ENCODE peak calls at places on chromosomes 16 and 17, in four cellular contexts. Y, F, Z and S are unnamed samples.

GRCh38 chr17:46139365-46140210 is 53.6 kb downstream of the KANSL1 start:
- DNase-seq in F (no peak), Z (no peak), Y (no peak), S (no peak)

GRCh38 chr16:351804-352520 is 561 bp downstream of the AXIN1 start:
- DNase-seq in Z (no peak), F (no peak), Y (no peak), S (no peak)

GRCh38 chr17:19237389-19238166 is 412 bp downstream of the EPN2 start:
- DNase-seq in F (peak), Y (no peak), Z (no peak), S (peak)

GRCh38 chr17:49230636-49231562 is at the start of gene PHOSPHO1:
- DNase-seq in F (peak), Y (no peak), Z (peak), S (peak)

GRCh38 chr16:8963010-8963824 is 489 bp downstream of the USP7 start:
- DNase-seq in Z (no peak), F (peak), Y (no peak), S (no peak)

GRCh38 chr16:50267151-50267631 is 840 bp downstream of the ADCY7 start:
- DNase-seq in Z (no peak), F (no peak), Y (no peak), S (no peak)

GRCh38 chr16:12096162-12096781 is 119.7 kb downstream of the SNX29 start:
- DNase-seq in F (no peak), Y (no peak), Z (no peak), S (no peak)

GRCh38 chr16:11546522-11547485 is 39.9 kb downstream of the LITAF start:
- DNase-seq in F (no peak), Y (no peak), Z (no peak), S (no peak)

GRCh38 chr17:42163113-42163512 is 8.3 kb upstream of the RAB5C start:
- DNase-seq in Y (no peak), F (peak), Z (peak), S (peak)

GRCh38 chr16:2999929-3000328 is 12.8 kb upstream of the CLDN9 start:
- DNase-seq in Y (no peak), Z (no peak), F (no peak), S (no peak)

GRCh38 chr16:49428808-49429207 is 55.2 kb downstream of the C16orf78 start:
- DNase-seq in Z (no peak), F (no peak), Y (no peak), S (no peak)

GRCh38 chr16:67961551-67961957 is 6.9 kb downstream of the SLC12A4 start:
- DNase-seq in Z (no peak), F (no peak), Y (no peak), S (no peak)

GRCh38 chr17:56678249-56679144 is 85.0 kb downstream of the NOG start:
- DNase-seq in Y (no peak), Z (no peak), F (no peak), S (no peak)

GRCh38 chr17:4604111-4604644 is 19.8 kb downstream of the SMTNL2 start:
- DNase-seq in Z (no peak), F (no peak), Y (no peak), S (no peak)

GRCh38 chr16:67459066-67459857 is 21.7 kb downstream of the ATP6V0D1 start:
- DNase-seq in F (no peak), Z (peak), Y (no peak), S (no peak)

GRCh38 chr16:81625544-81626152 is 153.4 kb upstream of the PLCG2 start:
- DNase-seq in F (no peak), Y (no peak), Z (no peak), S (no peak)

GRCh38 chr17:39921323-39921722 is 2.9 kb upstream of the GSDMB start:
- DNase-seq in Y (no peak), F (no peak), Z (no peak), S (no peak)

GRCh38 chr17:7704601-7705268 is at the start of gene EFNB3:
- DNase-seq in F (no peak), Y (no peak), Z (no peak), S (peak)

GRCh38 chr16:86609115-86609514 is 30.8 kb downstream of the FOXL1 start:
- DNase-seq in Y (no peak), F (no peak), Z (no peak), S (no peak)

GRCh38 chr16:57601801-57602478 is 26.5 kb upstream of the ADGRG1 start:
- DNase-seq in Y (peak), F (peak), Z (no peak), S (no peak)

DNA sequence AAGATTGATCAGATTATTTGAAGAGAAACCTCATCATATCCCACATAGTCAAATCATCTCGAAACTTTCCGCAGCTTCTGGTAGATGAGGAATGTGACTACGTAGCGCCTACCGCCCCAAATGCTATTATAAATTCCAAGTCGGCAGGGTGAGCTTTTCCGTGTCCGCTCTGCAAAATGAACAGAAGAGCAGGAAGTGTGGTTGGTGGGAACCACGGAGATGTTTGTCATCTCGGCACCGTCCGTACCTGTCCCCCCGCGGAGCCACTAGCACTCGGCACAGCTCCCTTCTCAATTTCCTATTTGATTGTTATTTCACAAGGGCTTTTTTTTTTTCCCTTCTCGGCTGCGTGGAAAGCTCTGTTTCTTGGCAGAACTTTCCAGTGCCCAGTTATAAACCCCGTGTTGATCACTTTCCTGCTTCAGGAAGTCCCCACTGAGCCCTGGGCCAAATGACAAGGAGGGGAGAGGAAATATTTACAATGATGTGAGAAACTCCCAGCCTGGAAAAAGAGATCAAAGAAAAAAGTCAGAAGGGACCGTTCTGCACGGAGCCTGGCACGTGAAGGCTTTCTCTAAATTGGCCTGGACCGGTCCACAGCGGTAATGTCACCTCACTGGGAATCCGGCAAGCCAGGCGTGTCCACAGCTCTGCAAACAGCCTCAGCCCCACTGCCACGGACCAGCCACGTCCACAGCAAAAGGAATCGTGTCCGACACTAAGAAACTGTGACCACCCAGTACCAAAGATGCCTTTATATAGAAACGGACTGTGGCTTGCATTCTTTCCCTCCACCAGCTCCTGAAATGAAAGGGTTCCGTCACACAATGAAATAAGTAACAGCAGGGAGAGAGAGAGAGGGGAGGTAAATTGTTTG is 65.0 kb downstream of the MRM3 start:
- DNase-seq in F (no peak), Z (no peak), Y (no peak), S (no peak)
- TF ChIP-seq POLR2AphosphoS2 in F (no peak), Z (no peak), Y (no peak), S (no peak)

GRCh38 chr16:89565506-89566372 is 5.3 kb downstream of the RPL13 start:
- DNase-seq in Z (peak), Y (no peak), F (peak), S (peak)

GRCh38 chr16:89563639-89564392 is 3.3 kb downstream of the RPL13 start:
- DNase-seq in F (no peak), Z (no peak), Y (no peak), S (no peak)

GRCh38 chr16:89565256-89565505 is 4.7 kb downstream of the RPL13 start:
- DNase-seq in Z (no peak), Y (no peak), F (no peak), S (peak)

GRCh38 chr16:89562939-89563338 is 2.5 kb downstream of the RPL13 start:
- DNase-seq in Y (no peak), F (no peak), Z (no peak), S (no peak)

DNA sequence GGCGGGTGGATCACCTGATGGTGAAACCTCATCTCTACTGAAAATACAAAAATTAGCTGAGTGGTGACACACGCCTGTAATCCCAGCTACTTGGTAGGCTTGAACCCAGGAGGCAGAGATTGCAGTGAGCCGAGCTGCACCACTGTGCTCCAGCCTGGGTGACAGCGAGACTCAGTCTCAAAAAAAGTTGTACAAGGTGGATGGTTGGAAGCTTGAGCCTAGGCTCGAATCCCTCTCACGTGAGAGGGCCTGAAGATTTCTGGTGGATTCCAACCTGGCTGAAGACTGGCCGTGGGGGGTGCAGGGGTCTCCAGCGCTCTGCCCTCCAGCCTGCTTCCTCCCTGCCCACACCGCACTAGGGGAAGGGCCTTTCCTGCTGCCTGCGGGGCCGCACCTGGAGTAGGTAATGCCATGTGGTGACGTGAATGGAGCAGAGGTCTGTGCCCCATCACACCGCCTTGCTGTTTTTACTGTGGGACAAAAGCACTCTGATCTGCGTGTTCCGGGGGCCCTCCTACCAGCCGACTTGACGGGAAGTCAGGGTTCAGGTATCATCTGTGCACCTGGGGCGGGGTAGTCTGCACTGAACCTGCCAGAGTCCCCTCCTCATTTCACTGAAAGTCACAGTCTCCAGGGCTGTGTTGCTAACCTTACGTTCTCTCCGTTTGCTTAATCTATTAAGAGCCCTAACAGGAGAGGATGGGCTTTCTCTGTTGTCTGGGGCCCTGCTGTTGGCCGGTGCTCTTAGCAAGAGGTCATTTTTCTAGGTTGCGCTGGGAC is 4.2 kb downstream of the RPL13 start:
- DNase-seq in Z (peak), F (no peak), Y (no peak), S (no peak)
- TF ChIP-seq POLR2AphosphoS2 in Z (no peak), F (peak), Y (peak), S (no peak)

GRCh38 chr17:50281739-50282401 is 7.6 kb downstream of the TMEM92 start:
- DNase-seq in F (no peak), Y (no peak), Z (peak), S (no peak)
- TF ChIP-seq POLR2AphosphoS2 in F (no peak), Y (no peak), Z (no peak), S (no peak)

DNA sequence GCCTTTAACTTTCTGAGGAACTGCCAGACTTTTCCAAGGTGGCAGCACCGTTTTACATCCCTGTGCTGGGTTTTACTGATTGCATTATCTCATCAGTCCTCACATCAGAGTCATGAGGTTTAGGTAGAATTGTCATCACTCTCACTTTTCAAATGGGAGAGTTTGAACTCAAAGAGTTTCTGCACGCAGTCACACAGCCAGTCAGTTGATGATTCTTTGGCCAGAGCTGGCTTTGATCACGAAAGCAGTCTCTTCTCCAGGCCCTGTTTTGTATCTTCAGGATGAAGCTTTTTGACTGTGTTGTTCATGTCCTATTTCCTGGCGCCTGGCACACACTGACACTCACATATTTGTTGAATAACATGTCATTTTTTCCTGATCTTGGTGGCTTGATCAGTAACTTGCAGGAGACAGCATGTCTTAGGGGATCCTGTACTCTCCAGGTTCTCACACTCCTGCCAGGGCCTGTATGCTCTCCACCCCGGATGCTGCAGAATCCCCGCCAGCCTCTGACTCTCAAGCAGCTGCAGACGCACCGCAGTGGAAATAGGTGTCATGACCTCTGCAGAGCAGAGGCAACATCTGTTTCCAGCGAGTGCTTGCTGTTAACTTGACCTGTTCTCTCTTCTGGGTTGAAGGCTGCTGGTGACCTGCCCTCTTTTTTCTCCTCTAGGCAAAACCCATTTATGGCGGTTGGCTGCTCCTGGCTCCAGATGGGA is 32.9 kb downstream of the MPRIP start:
- DNase-seq in F (no peak), Y (no peak), Z (no peak), S (no peak)
- TF ChIP-seq POLR2AphosphoS2 in F (no peak), Y (no peak), Z (no peak), S (no peak)

GRCh38 chr16:69040144-69040909 is 65.1 kb upstream of the HAS3 start:
- DNase-seq in F (no peak), Y (no peak), Z (peak), S (peak)
- TF ChIP-seq POLR2AphosphoS2 in F (no peak), Y (no peak), Z (no peak), S (no peak)